ENCODE peak calls at places on chromosomes 11 and 22, in nine cellular contexts. J, Q, O, W, E, M, T, Z and D are unnamed samples.

GRCh38 chr22:42511401-42511891 is 8.2 kb downstream of the RRP7A start:
- DNase-seq in Q (no peak), E (no peak), T (peak), Z (peak), M (no peak), W (no peak), J (no peak), O (no peak), D (no peak)

GRCh38 chr11:10659339-10660216 is 34.0 kb downstream of the IRAG1 start:
- DNase-seq in E (peak), J (peak), Z (peak), Q (peak), W (no peak), M (no peak), O (no peak), T (no peak), D (peak)

GRCh38 chr11:47510231-47510630 is 42.7 kb downstream of the CELF1 start:
- DNase-seq in M (no peak), W (no peak), Q (no peak), T (no peak), E (no peak), J (no peak), Z (no peak), O (no peak), D (peak)

GRCh38 chr11:72613977-72614376 is 60.2 kb downstream of the PDE2A start:
- DNase-seq in O (no peak), T (peak), J (no peak), M (peak), Z (no peak), E (peak), Q (peak), W (no peak), D (no peak)

GRCh38 chr11:126487711-126488110 is 132.2 kb downstream of the ST3GAL4 start:
- DNase-seq in Z (no peak), M (no peak), Q (no peak), O (no peak), W (no peak), J (no peak), T (no peak), E (no peak), D (no peak)

GRCh38 chr22:46070722-46071450 is 79.4 kb upstream of the PPARA start:
- DNase-seq in Z (peak), J (no peak), O (peak), M (peak), E (peak), Q (peak), W (peak), T (peak), D (peak)

GRCh38 chr11:57618438-57618837 is 21.0 kb downstream of the SERPING1 start:
- DNase-seq in Q (no peak), W (no peak), Z (no peak), M (no peak), E (no peak), J (no peak), T (no peak), O (no peak), D (no peak)

GRCh38 chr11:76620471-76620870 is 50.1 kb downstream of the LRRC32 start:
- DNase-seq in W (no peak), M (no peak), O (no peak), E (no peak), T (no peak), Q (no peak), J (peak), Z (peak), D (peak)

GRCh38 chr11:126007263-126007662 is 55.4 kb downstream of the CDON start:
- DNase-seq in O (no peak), E (peak), J (no peak), M (no peak), T (no peak), Z (peak), Q (no peak), W (no peak), D (peak)

GRCh38 chr11:111793863-111794262 is 27.7 kb upstream of the PPP2R1B start:
- DNase-seq in E (no peak), J (no peak), O (no peak), M (peak), Z (peak), Q (peak), W (peak), T (no peak), D (peak)

GRCh38 chr11:117315285-117316196 is 515 bp downstream of the BACE1 start:
- DNase-seq in Q (peak), T (no peak), J (no peak), O (no peak), W (no peak), E (no peak), M (peak), Z (no peak), D (no peak)

GRCh38 chr22:50738649-50739227 is 734 bp downstream of the ACR start:
- DNase-seq in Q (no peak), O (no peak), W (no peak), Z (no peak), J (no peak), E (no peak), T (no peak), M (no peak), D (no peak)

GRCh38 chr11:3086114-3086513 is 28.9 kb upstream of the CARS1 start:
- DNase-seq in M (no peak), Q (no peak), Z (no peak), O (no peak), J (no peak), W (no peak), T (no peak), E (no peak), D (no peak)

GRCh38 chr11:129453293-129453721 is 77.7 kb downstream of the BARX2 start:
- DNase-seq in Q (no peak), O (peak), T (peak), Z (no peak), W (no peak), E (no peak), J (no peak), M (no peak), D (no peak)

GRCh38 chr11:7905961-7906429 is 25.1 kb downstream of the OR10A6 start:
- DNase-seq in J (no peak), E (no peak), Z (no peak), M (no peak), W (no peak), T (no peak), O (peak), Q (no peak), D (no peak)

GRCh38 chr11:7907121-7907520 is 23.9 kb downstream of the OR10A6 start:
- DNase-seq in J (no peak), W (no peak), Z (no peak), T (no peak), E (no peak), Q (no peak), O (no peak), M (no peak), D (no peak)

GRCh38 chr11:7904910-7905309 is 26.2 kb downstream of the OR10A6 start:
- DNase-seq in Q (no peak), T (no peak), E (no peak), O (peak), W (no peak), M (no peak), Z (peak), J (peak), D (peak)

GRCh38 chr11:7906481-7906880 is 24.6 kb downstream of the OR10A6 start:
- DNase-seq in O (no peak), J (no peak), E (no peak), W (no peak), Z (no peak), T (no peak), Q (no peak), M (no peak), D (no peak)

DNA sequence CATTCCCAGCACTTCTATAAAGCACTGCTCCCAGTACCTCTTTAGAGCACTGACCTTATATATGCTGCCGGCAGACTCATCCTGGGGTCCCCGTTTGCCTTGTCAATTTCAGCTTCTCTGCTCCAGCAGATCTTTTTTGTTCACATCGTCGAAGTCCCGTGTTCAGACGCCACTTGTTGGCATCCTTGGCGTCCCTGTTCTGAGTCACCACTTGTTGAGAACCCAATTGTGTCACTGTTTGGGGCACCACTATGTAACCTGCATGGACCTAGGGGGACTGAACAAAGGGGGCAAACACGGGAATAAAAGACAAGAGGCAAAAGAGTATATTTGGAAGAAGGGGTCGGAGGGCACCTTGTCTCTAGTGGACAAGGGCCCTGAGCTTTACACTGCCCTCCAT is 25.5 kb downstream of the OR10A6 start:
- DNase-seq in O (no peak), Q (no peak), E (no peak), J (no peak), W (no peak), Z (no peak), M (no peak), T (no peak), D (no peak)
- H3K4me3 ChIP-seq in O (no peak), Q (no peak), E (no peak), J (no peak), W (no peak), Z (no peak), M (no peak), T (no peak), D (no peak)

GRCh38 chr22:30185129-30185528 is 61.4 kb downstream of the LIF start:
- DNase-seq in Z (no peak), O (no peak), W (no peak), E (no peak), Q (no peak), T (no peak), M (no peak), J (no peak), D (no peak)
- TF ChIP-seq CTCF in Z (no peak), O (no peak), W (no peak), E (no peak), Q (no peak), T (no peak), M (no peak), J (no peak), D (no peak)

GRCh38 chr22:38461414-38462081 is 6.3 kb upstream of the KDELR3 start:
- DNase-seq in W (peak), Z (peak), J (peak), Q (peak), E (peak), M (peak), O (peak), T (peak), D (peak)
- H3K4me3 ChIP-seq in W (peak), Z (peak), J (no peak), Q (peak), E (peak), M (peak), O (peak), T (no peak), D (no peak)

GRCh38 chr11:131924446-131925240 is 554.2 kb downstream of the NTM start:
- DNase-seq in Z (peak), J (no peak), O (no peak), E (no peak), M (no peak), Q (no peak), T (no peak), W (no peak), D (peak)

GRCh38 chr11:131923309-131923708 is 552.9 kb downstream of the NTM start:
- DNase-seq in T (no peak), O (no peak), E (no peak), M (no peak), Q (no peak), W (no peak), J (no peak), Z (no peak), D (no peak)

GRCh38 chr11:131924001-131924400 is 553.6 kb downstream of the NTM start:
- DNase-seq in Z (peak), T (no peak), O (no peak), M (no peak), J (no peak), E (no peak), Q (no peak), W (no peak), D (no peak)

GRCh38 chr11:131918663-131919062 is 548.2 kb downstream of the NTM start:
- DNase-seq in Q (no peak), W (no peak), E (no peak), O (no peak), J (no peak), T (no peak), M (no peak), Z (no peak), D (no peak)

GRCh38 chr11:131922220-131922619 is 551.8 kb downstream of the NTM start:
- DNase-seq in E (no peak), W (no peak), Z (no peak), Q (no peak), J (no peak), T (no peak), M (no peak), O (no peak), D (no peak)
- TF ChIP-seq CTCF in E (no peak), W (no peak), Z (no peak), Q (no peak), J (no peak), T (no peak), M (no peak), O (no peak), D (no peak)

DNA sequence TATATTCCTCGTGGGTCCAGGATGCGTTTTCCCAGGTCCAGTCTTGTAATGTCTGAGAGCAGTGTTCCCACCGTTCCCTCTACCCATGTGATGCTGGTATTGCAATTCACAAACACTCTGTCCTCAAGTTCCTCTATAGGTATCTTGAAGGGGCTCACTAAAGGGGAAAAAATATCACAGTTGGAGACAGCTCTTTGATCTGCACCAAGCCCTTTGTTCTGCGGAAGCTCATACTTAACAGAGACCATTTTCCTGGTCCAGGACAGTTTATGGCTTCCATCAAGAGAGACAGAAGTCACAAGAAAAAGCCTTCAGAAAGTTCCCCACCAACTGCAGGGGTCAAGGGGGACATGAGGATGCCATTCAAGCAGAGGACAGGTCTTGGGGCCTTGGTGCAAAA is 2.1 kb downstream of the CD3D start:
- DNase-seq in Z (no peak), O (no peak), T (no peak), Q (no peak), W (no peak), M (no peak), J (no peak), E (no peak), D (no peak)
- H3K4me3 ChIP-seq in Z (no peak), O (no peak), T (peak), Q (no peak), W (no peak), M (no peak), J (no peak), E (no peak), D (no peak)